ENCODE peak calls at places on chromosomes 3 and 15, in eight cellular contexts. N, W, B, A, Y, L, E and V are unnamed samples. For H3K9me3, the result is how much of the 10 kb centered on the place peaks cover.

GRCh38 chr3:150168694-150169093 is 198.0 kb upstream of the PFN2 start:
- DNase-seq in Y (no peak), L (peak), W (peak), A (peak), B (no peak), N (no peak), E (peak), V (peak)

GRCh38 chr15:59224474-59224873 is 17.8 kb downstream of the LDHAL6B start:
- DNase-seq in E (no peak), A (no peak), W (peak), Y (no peak), B (no peak), L (no peak), N (no peak), V (peak)

GRCh38 chr3:127547761-127548605 is 42.5 kb downstream of the TPRA1 start:
- DNase-seq in L (peak), A (peak), Y (peak), W (peak), E (peak), N (peak), B (peak), V (peak)

GRCh38 chr15:63089260-63090043 is 32.2 kb upstream of the LACTB start:
- DNase-seq in W (no peak), E (peak), L (peak), Y (peak), N (peak), A (peak), B (no peak), V (peak)

GRCh38 chr15:88894348-88894818 is 961 bp downstream of the HAPLN3 start:
- DNase-seq in L (peak), B (peak), Y (peak), N (peak), E (no peak), A (no peak), W (peak), V (peak)

GRCh38 chr3:157618075-157618760 is 115.0 kb upstream of the VEPH1 start:
- DNase-seq in N (peak), A (no peak), Y (no peak), B (no peak), E (peak), L (peak), W (no peak), V (no peak)

GRCh38 chr3:41710646-41711388 is 251.1 kb downstream of the ULK4 start:
- DNase-seq in E (peak), B (no peak), Y (no peak), N (peak), A (no peak), W (no peak), L (peak), V (peak)

GRCh38 chr3:95424296-95424695 is 1361.4 kb downstream of the NSUN3 start:
- DNase-seq in E (no peak), W (no peak), A (no peak), N (no peak), L (no peak), B (no peak), Y (no peak), V (no peak)

GRCh38 chr3:20321391-20322047 is 135.5 kb upstream of the SGO1 start:
- DNase-seq in E (no peak), W (peak), A (no peak), B (no peak), Y (no peak), L (no peak), N (no peak), V (no peak)

GRCh38 chr3:129694228-129694627 is 87.8 kb upstream of the PLXND1 start:
- DNase-seq in E (no peak), W (no peak), Y (no peak), A (no peak), N (no peak), B (no peak), L (no peak), V (no peak)

GRCh38 chr3:150351398-150351797 is 56.7 kb upstream of the TSC22D2 start:
- DNase-seq in W (no peak), Y (no peak), A (no peak), B (no peak), N (no peak), E (no peak), L (no peak), V (no peak)

GRCh38 chr15:54280726-54281125 is 302.5 kb downstream of the UNC13C start:
- DNase-seq in L (no peak), E (no peak), A (no peak), N (no peak), W (no peak), B (no peak), Y (no peak), V (no peak)

GRCh38 chr3:182843478-182843877 is 50.2 kb downstream of the ATP11B start:
- DNase-seq in N (no peak), L (peak), A (no peak), W (no peak), Y (no peak), E (peak), B (no peak), V (no peak)

GRCh38 chr3:37661615-37662306 is 199.9 kb upstream of the CTDSPL start:
- DNase-seq in A (peak), W (no peak), N (no peak), Y (no peak), E (no peak), L (no peak), B (no peak), V (no peak)

GRCh38 chr3:113275876-113276580 is 64.7 kb downstream of the BOC start:
- DNase-seq in A (peak), W (peak), N (no peak), B (no peak), L (peak), E (peak), Y (peak), V (peak)

GRCh38 chr3:142574665-142575064 is 3.9 kb downstream of the ATR start:
- DNase-seq in L (no peak), Y (no peak), B (no peak), A (no peak), W (no peak), N (no peak), E (no peak), V (no peak)

GRCh38 chr3:152258448-152259302 is 10.1 kb upstream of the MBNL1 start:
- DNase-seq in A (peak), N (peak), E (peak), L (peak), Y (no peak), B (peak), W (peak), V (peak)

GRCh38 chr3:55750525-55750924 is 263.4 kb upstream of the WNT5A start:
- DNase-seq in W (no peak), N (peak), L (peak), B (peak), Y (no peak), A (no peak), E (peak), V (no peak)

GRCh38 chr3:101037613-101038012 is 44.4 kb upstream of the ABI3BP start:
- DNase-seq in B (no peak), E (no peak), Y (no peak), A (no peak), W (no peak), N (no peak), L (no peak), V (no peak)

GRCh38 chr3:185977679-185978040 is 39.8 kb upstream of the TRA2B start:
- DNase-seq in W (no peak), L (no peak), A (no peak), B (no peak), E (no peak), N (no peak), Y (no peak), V (no peak)

GRCh38 chr3:108096506-108097325 is 5.9 kb upstream of the CD47 start:
- DNase-seq in E (no peak), Y (peak), A (no peak), B (no peak), N (no peak), W (no peak), L (no peak), V (no peak)

GRCh38 chr3:146747051-146747450 is 141.9 kb upstream of the PLSCR5 start:
- DNase-seq in W (no peak), A (no peak), Y (no peak), B (no peak), N (no peak), E (no peak), L (peak), V (no peak)

GRCh38 chr3:87317779-87318178 is 41.4 kb upstream of the POU1F1 start:
- DNase-seq in Y (no peak), L (no peak), W (no peak), A (no peak), B (no peak), E (no peak), N (no peak), V (no peak)

GRCh38 chr15:65630760-65631159 is 9.0 kb downstream of the SLC24A1 start:
- DNase-seq in E (no peak), L (no peak), N (no peak), W (no peak), B (no peak), A (no peak), Y (no peak), V (no peak)

GRCh38 chr3:14513566-14514322 is 26.4 kb downstream of the GRIP2 start:
- DNase-seq in E (no peak), Y (peak), N (no peak), W (peak), A (peak), B (no peak), L (no peak), V (peak)

DNA sequence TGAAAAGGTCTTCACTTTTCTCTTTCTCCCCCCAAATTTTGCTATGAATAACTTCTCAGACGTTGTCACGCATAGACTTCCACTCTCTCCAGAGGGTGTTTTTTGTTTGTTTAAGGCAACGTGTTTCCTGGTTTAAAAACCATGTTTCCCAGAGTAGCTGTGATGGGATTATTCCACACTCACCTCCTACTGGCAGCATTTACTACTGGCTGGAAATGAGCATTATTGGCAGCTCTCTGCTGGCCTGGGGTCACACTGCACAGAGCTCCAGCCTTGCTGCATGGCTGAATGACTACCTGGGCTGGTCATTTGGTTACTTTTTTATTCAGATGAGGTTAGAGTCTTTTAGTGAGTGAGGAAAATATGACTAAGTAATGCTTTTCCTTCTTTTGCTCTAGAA is 65.2 kb downstream of the RARB start:
- DNase-seq in B (no peak), A (no peak), L (peak), Y (no peak), W (no peak), N (peak), E (no peak), V (no peak)
- H3K9me3 ChIP-seq in B (under half), A (under half), L (under half), Y (under half), W (under half), N (half or more), E (under half), V (under half)

GRCh38 chr15:100901296-100901695 is 17.9 kb upstream of the LRRK1 start:
- DNase-seq in E (no peak), Y (no peak), N (no peak), A (peak), W (no peak), L (no peak), B (no peak), V (no peak)

GRCh38 chr15:100903191-100903590 is 16.0 kb upstream of the LRRK1 start:
- DNase-seq in E (no peak), B (no peak), W (no peak), L (no peak), A (no peak), Y (no peak), N (no peak), V (no peak)

GRCh38 chr15:100900895-100901169 is 18.3 kb upstream of the LRRK1 start:
- DNase-seq in B (no peak), E (no peak), Y (no peak), L (no peak), A (peak), N (no peak), W (no peak), V (no peak)

GRCh38 chr15:100901702-100902435 is 17.3 kb upstream of the LRRK1 start:
- DNase-seq in L (no peak), Y (no peak), E (no peak), W (peak), N (no peak), A (peak), B (no peak), V (no peak)

DNA sequence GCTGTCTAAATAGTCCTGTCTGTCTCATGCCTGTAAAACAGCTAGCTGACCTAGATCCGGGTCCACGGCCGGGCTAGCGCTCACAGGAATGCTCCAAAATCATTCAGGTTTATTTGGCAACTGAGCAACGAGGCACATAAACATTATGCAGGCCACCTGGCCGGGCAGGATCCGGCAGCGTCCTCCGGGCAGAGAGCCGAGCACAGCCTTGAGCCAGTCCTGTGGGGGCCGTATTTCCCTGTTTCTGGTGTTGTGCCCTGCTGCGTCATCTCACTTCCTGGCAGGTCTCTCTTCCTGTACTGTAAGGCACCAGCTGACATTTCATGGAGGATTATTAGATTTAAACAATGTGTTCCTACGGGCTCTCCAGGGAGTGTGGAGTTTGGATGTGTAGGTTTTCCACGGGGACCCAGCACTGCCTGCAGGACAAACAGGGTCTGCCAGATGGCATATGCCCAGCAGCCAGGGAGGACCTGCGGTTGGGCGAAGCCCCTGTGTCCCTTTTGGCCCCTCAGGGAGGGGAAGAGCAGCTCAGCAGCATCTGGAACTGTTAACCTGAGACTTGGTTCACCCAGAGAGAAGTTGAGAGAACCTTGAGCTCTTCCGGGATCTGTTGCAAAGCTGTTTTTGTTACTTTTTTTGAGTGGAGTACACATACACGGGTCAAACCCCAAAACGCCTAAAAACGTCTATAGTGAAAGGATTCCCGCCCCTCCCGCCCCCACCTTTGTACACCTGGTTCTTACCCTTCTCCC is 16.5 kb upstream of the LRRK1 start:
- DNase-seq in W (peak), A (peak), Y (no peak), L (peak), N (no peak), B (peak), E (peak), V (peak)
- H3K4me3 ChIP-seq in W (peak), A (peak), Y (no peak), L (peak), N (no peak), B (no peak), E (peak), V (peak)

GRCh38 chr15:68365770-68366169 is 66.2 kb downstream of the ITGA11 start:
- DNase-seq in W (no peak), N (no peak), L (no peak), E (no peak), Y (no peak), A (no peak), B (no peak), V (no peak)
- H3K27ac ChIP-seq in W (peak), N (no peak), L (no peak), E (no peak), Y (no peak), A (no peak), B (no peak), V (peak)

GRCh38 chr15:56124391-56124790 is 119.3 kb downstream of the RFX7 start:
- DNase-seq in W (no peak), N (no peak), L (no peak), B (no peak), Y (no peak), A (no peak), E (peak), V (no peak)
- H3K9me3 ChIP-seq in W (under half), N (half or more), L (under half), B (under half), Y (under half), A (under half), E (under half), V (under half)

GRCh38 chr15:77415450-77416448 is 4.2 kb downstream of the PEAK1 start:
- DNase-seq in B (no peak), E (peak), Y (no peak), A (no peak), N (no peak), W (no peak), L (peak), V (peak)
- H3K4me3 ChIP-seq in B (no peak), E (no peak), Y (no peak), A (no peak), N (no peak), W (no peak), L (peak), V (no peak)